ENCODE peak calls at places on chromosome 10, in six cellular contexts. I is cardiac muscle cell, T is lower leg skin, E is A549, F is WERI-Rb-1, B is MM.1S. C is an unnamed sample.

GRCh38 chr10:35042783-35043182 is 47.4 kb downstream of the CUL2 start:
- DNase-seq in I (no peak), T (no peak), E (no peak), F (no peak), B (no peak), C (no peak)

GRCh38 chr10:74223755-74224530 is 72.9 kb downstream of the ADK start:
- DNase-seq in I (peak; percentile 32), T (no peak), E (peak; percentile 64), F (no peak), B (no peak), C (no peak)

GRCh38 chr10:93947524-93947923 is 46.2 kb upstream of the PLCE1 start:
- DNase-seq in I (peak; percentile 44), T (no peak), E (no peak), F (no peak), B (no peak), C (no peak)

GRCh38 chr10:27019827-27020226 is 80.5 kb downstream of the ANKRD26 start:
- DNase-seq in I (peak; percentile 48), T (no peak), E (no peak), F (no peak), B (no peak), C (no peak)

GRCh38 chr10:44261296-44261695 is 123.6 kb downstream of the CXCL12 start:
- DNase-seq in I (peak; percentile 35), T (no peak), E (no peak), F (no peak), B (no peak), C (no peak)

GRCh38 chr10:42998481-42999384 is 78.1 kb upstream of the RET start:
- DNase-seq in I (no peak), T (no peak), E (no peak), F (no peak), B (no peak), C (no peak)

GRCh38 chr10:4833286-4833685 is 7.3 kb downstream of the AKR1E2 start:
- DNase-seq in I (no peak), T (peak; percentile 9), E (no peak), F (no peak), B (no peak), C (no peak)

GRCh38 chr10:89158446-89158845 is 48.7 kb downstream of the CH25H start:
- DNase-seq in I (no peak), T (no peak), E (no peak), F (no peak), B (no peak), C (no peak)

GRCh38 chr10:33237736-33238624 is 96.5 kb downstream of the NRP1 start:
- DNase-seq in I (peak; percentile 90), T (no peak), E (peak; percentile 90), F (no peak), B (no peak), C (no peak)

GRCh38 chr10:119306514-119306951 is 99.2 kb downstream of the GRK5 start:
- DNase-seq in I (no peak), T (no peak), E (peak; percentile 85), F (no peak), B (peak; percentile 93), C (no peak)
- TF ChIP-seq CTCF in I (peak; percentile 33), T (no peak), E (peak; percentile 17), F (peak; percentile 9), B (peak; percentile 88), C (no peak)

DNA sequence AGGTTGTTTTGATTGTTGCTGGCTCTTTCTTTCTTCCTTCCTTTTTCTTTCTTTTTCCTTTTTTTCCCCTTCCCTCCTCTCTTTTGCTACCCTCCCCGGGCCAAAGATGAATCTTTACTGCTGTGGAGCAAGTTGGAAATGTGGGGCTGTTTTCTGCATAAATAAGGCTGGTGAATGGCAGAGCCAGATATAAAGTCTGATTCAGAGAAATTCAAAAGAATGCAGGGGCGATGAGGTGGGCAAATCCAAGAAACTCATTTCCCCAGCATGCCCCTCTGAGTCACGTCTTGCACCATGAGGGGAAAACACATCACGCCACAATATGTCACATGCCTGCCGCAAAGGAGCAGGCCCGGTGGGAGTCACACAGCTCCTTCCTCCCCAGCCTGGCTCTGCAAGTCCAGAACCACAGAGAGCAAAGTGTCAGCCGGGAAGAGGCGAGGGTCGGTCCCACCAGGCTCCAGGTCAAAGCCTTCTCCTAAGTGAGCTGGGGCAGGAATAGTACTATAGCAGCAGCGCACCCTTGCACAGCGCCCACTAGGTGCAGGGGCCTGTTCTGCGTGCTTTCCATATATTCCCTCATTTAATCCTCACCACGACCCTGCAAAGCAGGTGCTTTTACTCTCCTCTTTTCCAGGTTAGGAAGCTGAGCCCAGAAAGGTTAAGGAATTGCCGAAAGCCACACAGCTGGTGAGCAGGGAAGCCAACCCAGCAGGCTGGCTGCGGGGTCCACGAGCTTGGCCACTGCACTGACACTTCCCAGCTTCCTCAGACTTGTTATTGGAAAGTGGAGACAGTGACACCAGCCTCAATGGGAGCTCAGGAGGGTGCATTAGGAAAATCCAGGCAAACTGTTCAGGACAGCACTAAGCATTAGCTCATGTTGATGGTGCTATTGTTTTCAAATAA is 94.1 kb upstream of the ZMIZ1 start:
- DNase-seq in I (peak; percentile 88), T (peak; percentile 89), E (peak; percentile 82), F (peak; percentile 78), B (peak; percentile 31), C (peak; percentile 44)
- TF ChIP-seq CTCF in I (peak; percentile 78), T (no peak), E (peak; percentile 81), F (peak; percentile 96), B (peak; percentile 69), C (peak; percentile 63)

GRCh38 chr10:108913300-108913699 is 1010.0 kb downstream of the XPNPEP1 start:
- DNase-seq in I (no peak), T (no peak), E (no peak), F (no peak), B (no peak), C (no peak)

DNA sequence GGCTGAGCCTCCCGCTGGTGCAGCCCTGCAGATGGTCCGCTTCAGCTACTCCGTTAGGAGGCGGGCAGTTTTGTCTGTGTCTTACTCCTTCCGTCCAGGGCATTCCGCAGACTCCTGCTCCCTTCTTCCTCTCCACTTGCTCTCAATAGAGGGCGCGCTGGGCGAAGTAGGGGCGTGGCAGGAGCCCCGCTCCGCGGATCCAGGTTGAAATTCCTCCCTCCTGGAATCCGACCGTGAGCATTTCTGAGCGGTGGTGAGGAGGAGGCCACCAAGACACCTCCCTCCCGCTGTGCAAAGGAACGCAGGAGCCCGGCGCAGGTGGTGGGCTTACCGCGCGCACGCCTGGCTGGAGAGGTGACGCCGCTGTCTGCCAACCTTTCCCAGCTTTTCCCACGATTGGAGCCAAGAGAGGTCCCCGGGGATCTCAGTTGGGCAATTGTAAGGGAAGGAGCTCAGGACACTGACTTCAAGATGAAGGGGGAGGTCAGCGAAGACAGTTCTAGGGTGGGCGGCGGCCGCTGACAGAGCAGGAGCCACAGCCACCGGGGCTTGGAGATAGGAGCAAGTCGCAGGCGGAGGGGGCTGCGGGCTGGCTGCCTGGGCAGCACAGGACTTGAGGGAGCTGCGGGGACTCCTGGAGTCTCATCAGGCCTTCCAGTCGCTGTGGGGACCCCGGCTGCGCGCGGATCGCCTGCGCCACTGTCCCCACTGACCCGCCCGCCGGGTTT is 1011.3 kb downstream of the XPNPEP1 start:
- DNase-seq in I (peak; percentile 57), T (peak; percentile 37), E (peak; percentile 15), F (peak; percentile 91), B (no peak), C (peak; percentile 90)
- TF ChIP-seq CTCF in I (peak; percentile 66), T (no peak), E (peak; percentile 32), F (peak; percentile 79), B (no peak), C (peak; percentile 49)

GRCh38 chr10:113907166-113907565 is 52.7 kb downstream of the NHLRC2 start:
- DNase-seq in I (peak; percentile 59), T (no peak), E (no peak), F (no peak), B (no peak), C (no peak)
- TF ChIP-seq CTCF in I (no peak), T (no peak), E (no peak), F (no peak), B (no peak), C (no peak)

GRCh38 chr10:73018632-73019031 is 64.0 kb upstream of the PLA2G12B start:
- DNase-seq in I (no peak), T (no peak), E (no peak), F (no peak), B (no peak), C (no peak)
- TF ChIP-seq CTCF in I (no peak), T (no peak), E (no peak), F (no peak), B (no peak), C (no peak)